ENCODE peak calls at places on chromosome 11, in six cellular contexts. Y, U, Z, S, O and N are unnamed samples.

GRCh38 chr11:35118906-35119305 is 20.1 kb upstream of the CD44 start:
- DNase-seq in O (no peak), Y (no peak), S (no peak), U (no peak), Z (no peak), N (no peak)

GRCh38 chr11:77438487-77438886 is 35.4 kb downstream of the PAK1 start:
- DNase-seq in S (no peak), O (no peak), U (no peak), Y (no peak), Z (no peak), N (no peak)

GRCh38 chr11:74532496-74533246 is 39.1 kb upstream of the LIPT2 start:
- DNase-seq in U (no peak), O (no peak), Y (no peak), S (no peak), Z (no peak), N (no peak)

GRCh38 chr11:118928108-118928869 is 2.6 kb upstream of the BCL9L start:
- DNase-seq in S (peak), O (peak), U (peak), Y (peak), Z (peak), N (peak)

GRCh38 chr11:44728491-44728910 is 1.7 kb downstream of the TSPAN18 start:
- DNase-seq in S (no peak), Z (peak), O (no peak), Y (no peak), U (no peak), N (no peak)

GRCh38 chr11:76793391-76793811 is 10.2 kb downstream of the TSKU start:
- DNase-seq in U (no peak), Y (no peak), Z (peak), O (no peak), S (no peak), N (no peak)

GRCh38 chr11:34176980-34177319 is 71.5 kb downstream of the NAT10 start:
- DNase-seq in Z (no peak), U (no peak), S (no peak), O (no peak), Y (no peak), N (peak)

GRCh38 chr11:101397941-101398340 is 185.9 kb downstream of the TRPC6 start:
- DNase-seq in U (no peak), O (no peak), Z (no peak), Y (no peak), S (no peak), N (no peak)

GRCh38 chr11:115134886-115135285 is 369.3 kb downstream of the CADM1 start:
- DNase-seq in O (no peak), U (no peak), S (no peak), Z (peak), Y (no peak), N (no peak)

GRCh38 chr11:82873919-82874333 is 26.3 kb downstream of the PRCP start:
- DNase-seq in Y (no peak), S (no peak), O (no peak), Z (no peak), U (no peak), N (no peak)

GRCh38 chr11:78022397-78023396 is at the start of gene KCTD14:
- DNase-seq in Z (peak), S (peak), Y (no peak), U (no peak), O (no peak), N (no peak)

GRCh38 chr11:47766363-47767227 is 546 bp downstream of the FNBP4 start:
- DNase-seq in Y (peak), Z (peak), S (peak), U (peak), O (peak), N (peak)

GRCh38 chr11:118147502-118147901 is 5.1 kb downstream of the SCN4B start:
- DNase-seq in Y (no peak), O (no peak), S (no peak), U (no peak), Z (no peak), N (no peak)

GRCh38 chr11:93686812-93687211 is 25.3 kb downstream of the CEP295 start:
- DNase-seq in S (no peak), U (peak), O (peak), Z (no peak), Y (no peak), N (peak)

GRCh38 chr11:118342503-118343161 is at the start of gene CD3D:
- DNase-seq in Y (no peak), U (no peak), O (no peak), Z (no peak), S (no peak), N (no peak)

GRCh38 chr11:95076416-95076815 is 9.7 kb downstream of the SRSF8 start:
- DNase-seq in U (peak), O (peak), Y (peak), S (no peak), Z (peak), N (peak)

GRCh38 chr11:73249858-73250773 is 22.0 kb upstream of the P2RY6 start:
- DNase-seq in S (no peak), Y (no peak), Z (no peak), U (no peak), O (no peak), N (no peak)

GRCh38 chr11:100855466-100856067 is 168.5 kb downstream of the ARHGAP42 start:
- DNase-seq in Z (no peak), U (peak), Y (no peak), S (no peak), O (peak), N (peak)

GRCh38 chr11:36002796-36003195 is 58.9 kb downstream of the LDLRAD3 start:
- DNase-seq in Z (no peak), U (no peak), O (no peak), S (no peak), Y (no peak), N (no peak)

GRCh38 chr11:125270106-125270505 is 105.6 kb downstream of the PKNOX2 start:
- DNase-seq in O (no peak), U (no peak), Y (no peak), Z (no peak), S (no peak), N (no peak)

GRCh38 chr11:11306855-11307254 is 46.2 kb downstream of the CSNK2A3 start:
- DNase-seq in Y (no peak), Z (peak), S (no peak), U (no peak), O (no peak), N (no peak)

GRCh38 chr11:32911413-32911812 is 18.8 kb downstream of the QSER1 start:
- DNase-seq in Y (no peak), O (no peak), S (no peak), U (no peak), Z (no peak), N (no peak)

GRCh38 chr11:23455291-23455864 is 595.1 kb upstream of the CCDC179 start:
- DNase-seq in Y (no peak), S (no peak), Z (no peak), O (no peak), U (no peak), N (no peak)

GRCh38 chr11:104776501-104777170 is 121.6 kb downstream of the CASP12 start:
- DNase-seq in U (no peak), Y (no peak), O (no peak), S (no peak), Z (no peak), N (no peak)

GRCh38 chr11:5688482-5688881 is 1.1 kb upstream of the TRIM22 start:
- DNase-seq in Y (no peak), S (no peak), O (no peak), Z (no peak), U (no peak), N (no peak)

GRCh38 chr11:21641839-21642238 is 551.0 kb upstream of the ANO5 start:
- DNase-seq in O (no peak), Z (no peak), S (no peak), Y (no peak), U (no peak), N (no peak)

GRCh38 chr11:123833095-123833494 is 26.9 kb upstream of the OR6M1 start:
- DNase-seq in Z (no peak), U (no peak), Y (no peak), O (no peak), S (no peak), N (no peak)

GRCh38 chr11:898540-899190 is 11.9 kb downstream of the CHID1 start:
- DNase-seq in O (peak), Z (peak), Y (no peak), U (peak), S (no peak), N (peak)

GRCh38 chr11:57568330-57568766 is 876 bp upstream of the UBE2L6 start:
- DNase-seq in U (peak), Y (no peak), Z (peak), S (no peak), O (peak), N (peak)

GRCh38 chr11:17328856-17329490 is 22.6 kb upstream of the NCR3LG1 start:
- DNase-seq in S (no peak), Y (no peak), U (no peak), Z (no peak), O (no peak), N (no peak)

GRCh38 chr11:66184728-66185127 is 83.7 kb upstream of the RAB1B start:
- DNase-seq in U (no peak), O (no peak), Z (no peak), Y (no peak), S (no peak), N (no peak)
- TF ChIP-seq CTCF in U (no peak), O (no peak), Z (no peak), Y (no peak), S (no peak), N (no peak)

GRCh38 chr11:63835156-63835540 is 3.8 kb upstream of the MARK2 start:
- DNase-seq in Y (no peak), Z (no peak), O (no peak), U (no peak), S (peak), N (no peak)
- H3K4me3 ChIP-seq in Y (no peak), Z (no peak), O (no peak), U (no peak), S (no peak), N (no peak)

GRCh38 chr11:106276859-106277436 is 199.5 kb downstream of the AASDHPPT start:
- DNase-seq in Z (no peak), O (peak), Y (no peak), U (peak), S (no peak), N (peak)
- TF ChIP-seq CTCF in Z (no peak), O (peak), Y (no peak), U (peak), S (no peak), N (peak)

DNA sequence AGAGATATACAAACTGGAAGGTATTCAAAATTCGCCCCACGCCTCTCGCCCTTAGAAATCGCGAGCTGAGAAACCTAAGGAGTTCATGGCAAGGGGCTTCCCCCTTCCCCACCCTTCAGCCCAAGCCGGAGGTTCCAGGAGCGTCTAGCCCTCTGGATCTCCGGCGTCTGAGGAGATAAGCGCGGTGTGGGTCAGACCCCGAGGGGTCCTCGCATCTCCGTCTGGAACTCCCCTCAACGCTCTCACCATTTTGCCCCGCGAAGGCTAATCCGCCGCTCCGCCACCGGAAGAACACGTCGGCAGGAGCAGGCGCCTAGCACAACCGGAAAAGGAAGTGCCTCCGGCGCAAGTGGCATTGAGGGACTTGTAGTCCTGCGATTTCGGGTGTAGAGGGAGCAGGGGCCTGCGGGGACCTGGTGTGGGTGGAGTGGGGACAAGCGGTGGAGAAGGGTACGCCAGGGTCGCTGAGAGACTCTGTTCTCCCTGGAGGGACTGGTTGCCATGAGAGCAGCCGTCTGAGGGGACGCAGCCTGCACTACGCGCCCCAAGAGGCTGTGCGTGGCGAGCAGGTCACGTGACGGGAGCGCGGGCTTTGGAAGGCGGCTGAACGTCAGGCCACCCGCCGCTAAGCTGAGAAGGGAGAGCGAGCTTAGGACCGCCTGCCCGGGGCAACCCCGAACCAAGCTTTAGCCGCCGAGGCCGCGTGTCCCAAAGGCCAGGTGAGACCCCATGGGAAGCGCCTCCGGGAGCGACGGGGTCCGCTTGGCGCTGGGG is at the start of the genes FEN1 and TMEM258:
- DNase-seq in S (peak), Y (peak), Z (peak), O (peak), U (peak), N (peak)
- H3K4me3 ChIP-seq in S (peak), Y (peak), Z (peak), O (peak), U (peak), N (peak)

GRCh38 chr11:102530558-102530957 is at the start of gene MMP7:
- DNase-seq in Y (no peak), S (no peak), O (peak), Z (no peak), U (peak), N (peak)

GRCh38 chr11:102528618-102529017 is 1.9 kb downstream of the MMP7 start:
- DNase-seq in S (no peak), Z (no peak), U (no peak), Y (no peak), O (no peak), N (peak)

GRCh38 chr11:102539567-102539966 is 9.0 kb upstream of the MMP7 start:
- DNase-seq in Y (no peak), U (no peak), O (no peak), S (no peak), Z (no peak), N (no peak)

GRCh38 chr11:102534261-102534872 is 3.8 kb upstream of the MMP7 start:
- DNase-seq in O (no peak), Z (no peak), S (no peak), U (no peak), Y (no peak), N (no peak)
- TF ChIP-seq CTCF in O (no peak), Z (no peak), S (no peak), U (no peak), Y (no peak), N (peak)

GRCh38 chr11:111936045-111936400 is 1.1 kb upstream of the DIXDC1 start:
- DNase-seq in Z (no peak), S (no peak), O (no peak), Y (no peak), U (no peak), N (peak)
- H3K4me3 ChIP-seq in Z (peak), S (no peak), O (no peak), Y (peak), U (no peak), N (no peak)

GRCh38 chr11:66268953-66269906 is 791 bp downstream of the RAB1B start:
- DNase-seq in U (peak), Y (no peak), Z (no peak), O (peak), S (no peak), N (peak)
- TF ChIP-seq CTCF in U (peak), Y (no peak), Z (peak), O (peak), S (no peak), N (peak)

GRCh38 chr11:116955548-116955947 is 118.1 kb upstream of the APOA1 start:
- DNase-seq in Y (no peak), Z (no peak), O (no peak), U (no peak), S (no peak), N (no peak)
- H3K4me3 ChIP-seq in Y (no peak), Z (no peak), O (no peak), U (no peak), S (no peak), N (no peak)